ENCODE peak calls at places on chromosomes 2 and 18, in four cellular contexts. B is NCI-H146; K is HuH-7.5; N is CD8-positive, alpha-beta T cell. W is an unnamed sample.

GRCh38 chr2:70161069-70161534 is 29.7 kb downstream of the C2orf42 start:
- DNase-seq in B (no peak), N (no peak), K (no peak), W (no peak)

GRCh38 chr2:16211341-16211740 is 271.0 kb downstream of the MYCN start:
- DNase-seq in K (no peak), N (no peak), B (no peak), W (no peak)

GRCh38 chr2:217045725-217046475 is 186.0 kb upstream of the TNP1 start:
- DNase-seq in N (no peak), B (no peak), K (no peak), W (no peak)

GRCh38 chr18:75199327-75199726 is 9.6 kb downstream of the PTGR3 start:
- DNase-seq in N (no peak), B (no peak), K (no peak), W (peak)

GRCh38 chr2:89763581-89764485 is 1072.4 kb downstream of the RPIA start:
- DNase-seq in K (no peak), N (no peak), B (no peak), W (no peak)

GRCh38 chr18:57811477-57812125 is 8.5 kb upstream of the ATP8B1 start:
- DNase-seq in N (no peak), K (no peak), B (no peak), W (peak)

GRCh38 chr2:235774153-235774552 is 280.3 kb downstream of the AGAP1 start:
- DNase-seq in B (no peak), K (no peak), N (no peak), W (no peak)

GRCh38 chr18:46264255-46264654 is 160.1 kb downstream of the HAUS1 start:
- DNase-seq in K (no peak), N (no peak), B (peak), W (peak)

GRCh38 chr2:42028571-42029148 is 19.2 kb upstream of the PKDCC start:
- DNase-seq in N (no peak), K (no peak), B (no peak), W (no peak)

GRCh38 chr2:102286041-102286440 is 25.3 kb upstream of the IL1RL1 start:
- DNase-seq in K (no peak), N (no peak), B (no peak), W (no peak)

GRCh38 chr2:7190587-7191320 is 273.5 kb downstream of the RNF144A start:
- DNase-seq in K (no peak), B (peak), N (no peak), W (no peak)

GRCh38 chr2:11899264-11899818 is 152.9 kb downstream of the LPIN1 start:
- DNase-seq in B (no peak), N (no peak), K (no peak), W (peak)

GRCh38 chr2:74833418-74834233 is at the start of gene HK2:
- DNase-seq in B (peak), K (peak), N (peak), W (peak)

GRCh38 chr18:63119647-63120046 is 199.9 kb downstream of the BCL2 start:
- DNase-seq in K (peak), N (no peak), B (peak), W (peak)

W was measured in fibroblast of villous mesenchyme.